ENCODE peak calls at places on chromosomes 16 and 17, in ten cellular contexts. L is NCI-H2081; J is C1 segment of cervical spinal cord; D is left cardiac atrium; I is fibroblast of pulmonary artery; O is effector CD4-positive, alpha-beta T cell; G is AML-193; B is aorta; H is iPS-NIHi11; F is activated naive CD4-positive, alpha-beta T cell. N is an unnamed sample.

GRCh38 chr16:80824623-80825364 is 20.4 kb upstream of the CDYL2 start:
- DNase-seq in L (no peak), J (no peak), D (no peak), I (peak; percentile 86), O (no peak), G (peak; percentile 25), B (no peak), H (peak; percentile 46), F (no peak), N (peak; percentile 79)

GRCh38 chr16:78288915-78289314 is 189.5 kb downstream of the WWOX start:
- DNase-seq in L (no peak), J (no peak), D (no peak), I (no peak), O (no peak), G (no peak), B (peak; percentile 57), H (no peak), F (no peak), N (no peak)

GRCh38 chr17:58641937-58642336 is 49.9 kb downstream of the TEX14 start:
- DNase-seq in L (no peak), J (no peak), D (no peak), I (no peak), O (no peak), G (no peak), B (no peak), H (no peak), F (no peak), N (no peak)

GRCh38 chr17:70239391-70239826 is 70.1 kb downstream of the KCNJ2 start:
- DNase-seq in L (no peak), J (no peak), D (no peak), I (no peak), O (no peak), G (no peak), B (no peak), H (no peak), F (no peak), N (no peak)

GRCh38 chr17:80984749-80985148 is 6.9 kb upstream of the CHMP6 start:
- DNase-seq in L (no peak), J (no peak), D (no peak), I (peak; percentile 93), O (no peak), G (no peak), B (no peak), H (peak; percentile 67), F (no peak), N (no peak)

GRCh38 chr17:49054342-49055092 is 57.3 kb downstream of the IGF2BP1 start:
- DNase-seq in L (no peak), J (no peak), D (no peak), I (no peak), O (no peak), G (no peak), B (no peak), H (peak; percentile 13), F (no peak), N (no peak)

GRCh38 chr16:15970202-15970601 is 20.8 kb downstream of the ABCC1 start:
- DNase-seq in L (no peak), J (no peak), D (no peak), I (no peak), O (no peak), G (no peak), B (no peak), H (peak; percentile 74), F (no peak), N (no peak)

GRCh38 chr16:89619880-89620279 is 6.4 kb downstream of the DPEP1 start:
- DNase-seq in L (no peak), J (no peak), D (no peak), I (peak; percentile 37), O (no peak), G (no peak), B (no peak), H (no peak), F (no peak), N (no peak)

GRCh38 chr17:14198013-14198412 is 38.6 kb downstream of the CDRT15 start:
- DNase-seq in L (no peak), J (no peak), D (no peak), I (no peak), O (no peak), G (no peak), B (no peak), H (no peak), F (no peak), N (no peak)

GRCh38 chr16:50992366-50993032 is 158.6 kb downstream of the SALL1 start:
- DNase-seq in L (no peak), J (no peak), D (no peak), I (no peak), O (no peak), G (no peak), B (no peak), H (no peak), F (no peak), N (no peak)

GRCh38 chr16:5045499-5046115 is 11.9 kb upstream of the NAGPA start:
- DNase-seq in L (no peak), J (no peak), D (no peak), I (no peak), O (no peak), G (no peak), B (no peak), H (no peak), F (no peak), N (no peak)

GRCh38 chr17:41655611-41656111 is 31.3 kb upstream of the KRT17 start:
- DNase-seq in L (no peak), J (no peak), D (no peak), I (no peak), O (no peak), G (no peak), B (no peak), H (peak; percentile 55), F (no peak), N (no peak)

GRCh38 chr17:64084086-64084939 is 45.6 kb downstream of the ERN1 start:
- DNase-seq in L (no peak), J (no peak), D (peak; percentile 37), I (peak; percentile 58), O (no peak), G (no peak), B (no peak), H (no peak), F (no peak), N (peak; percentile 49)

GRCh38 chr17:57543230-57543629 is 201.9 kb downstream of the CCDC182 start:
- DNase-seq in L (no peak), J (no peak), D (no peak), I (no peak), O (no peak), G (no peak), B (no peak), H (no peak), F (no peak), N (no peak)

GRCh38 chr17:20300399-20301037 is 166.8 kb downstream of the LGALS9B start:
- DNase-seq in L (no peak), J (no peak), D (no peak), I (peak; percentile 35), O (no peak), G (no peak), B (no peak), H (no peak), F (no peak), N (no peak)

GRCh38 chr16:11159189-11159588 is 96.8 kb downstream of the SOCS1 start:
- DNase-seq in L (no peak), J (no peak), D (no peak), I (no peak), O (no peak), G (no peak), B (no peak), H (no peak), F (no peak), N (no peak)

GRCh38 chr16:14307623-14308356 is 236.7 kb downstream of the MRTFB start:
- DNase-seq in L (no peak), J (no peak), D (no peak), I (no peak), O (no peak), G (no peak), B (peak; percentile 69), H (no peak), F (no peak), N (no peak)

N was measured in Kasumi-1.